ENCODE peak calls at places on chromosomes 16 and 17, in ten cellular contexts. One of them, this sample, is unnamed.

GRCh38 chr16:26598989-26599785 is 467.5 kb upstream of the C16orf82 start:
- DNase-seq in neural progenitor cell: peak
- DNase-seq in cardiac fibroblast: no peak
- DNase-seq in Kasumi-1: no peak
- DNase-seq in stimulated activated CD4-positive, alpha-beta T cell treated with anti-CD3 and anti-CD28 coated beads, Interleukin-1b, Interleukin-23, amount 100 ng/mL, for 1 hour: no peak
- DNase-seq in activated gamma-delta T cell: no peak
- DNase-seq in thyroid gland: peak
- DNase-seq in AG09309: no peak
- DNase-seq in IMR-90: no peak
- DNase-seq in coronary artery: no peak
- DNase-seq in this sample: no peak

GRCh38 chr17:70906808-70907207 is 737.5 kb downstream of the KCNJ2 start:
- DNase-seq in IMR-90: peak
- DNase-seq in thyroid gland: no peak
- DNase-seq in cardiac fibroblast: peak
- DNase-seq in stimulated activated CD4-positive, alpha-beta T cell treated with anti-CD3 and anti-CD28 coated beads, Interleukin-1b, Interleukin-23, amount 100 ng/mL, for 1 hour: no peak
- DNase-seq in neural progenitor cell: peak
- DNase-seq in AG09309: no peak
- DNase-seq in coronary artery: no peak
- DNase-seq in Kasumi-1: no peak
- DNase-seq in activated gamma-delta T cell: no peak
- DNase-seq in this sample: no peak

GRCh38 chr17:19265755-19266154 is 28.6 kb downstream of the EPN2 start:
- DNase-seq in activated gamma-delta T cell: no peak
- DNase-seq in AG09309: no peak
- DNase-seq in neural progenitor cell: no peak
- DNase-seq in IMR-90: peak
- DNase-seq in coronary artery: no peak
- DNase-seq in thyroid gland: no peak
- DNase-seq in stimulated activated CD4-positive, alpha-beta T cell treated with anti-CD3 and anti-CD28 coated beads, Interleukin-1b, Interleukin-23, amount 100 ng/mL, for 1 hour: no peak
- DNase-seq in Kasumi-1: no peak
- DNase-seq in cardiac fibroblast: no peak
- DNase-seq in this sample: no peak

GRCh38 chr17:72164340-72164739 is 43.5 kb downstream of the SOX9 start:
- DNase-seq in IMR-90: peak
- DNase-seq in stimulated activated CD4-positive, alpha-beta T cell treated with anti-CD3 and anti-CD28 coated beads, Interleukin-1b, Interleukin-23, amount 100 ng/mL, for 1 hour: no peak
- DNase-seq in neural progenitor cell: no peak
- DNase-seq in coronary artery: no peak
- DNase-seq in activated gamma-delta T cell: no peak
- DNase-seq in Kasumi-1: no peak
- DNase-seq in AG09309: no peak
- DNase-seq in cardiac fibroblast: peak
- DNase-seq in thyroid gland: no peak
- DNase-seq in this sample: no peak

GRCh38 chr17:42675984-42676423 is 790 bp downstream of the PLEKHH3 start:
- DNase-seq in activated gamma-delta T cell: no peak
- DNase-seq in AG09309: no peak
- DNase-seq in neural progenitor cell: no peak
- DNase-seq in coronary artery: peak
- DNase-seq in Kasumi-1: no peak
- DNase-seq in thyroid gland: peak
- DNase-seq in cardiac fibroblast: no peak
- DNase-seq in stimulated activated CD4-positive, alpha-beta T cell treated with anti-CD3 and anti-CD28 coated beads, Interleukin-1b, Interleukin-23, amount 100 ng/mL, for 1 hour: no peak
- DNase-seq in IMR-90: peak
- DNase-seq in this sample: peak

GRCh38 chr17:12047977-12048376 is 27.3 kb downstream of the MAP2K4 start:
- DNase-seq in AG09309: no peak
- DNase-seq in stimulated activated CD4-positive, alpha-beta T cell treated with anti-CD3 and anti-CD28 coated beads, Interleukin-1b, Interleukin-23, amount 100 ng/mL, for 1 hour: no peak
- DNase-seq in thyroid gland: no peak
- DNase-seq in IMR-90: no peak
- DNase-seq in cardiac fibroblast: peak
- DNase-seq in neural progenitor cell: no peak
- DNase-seq in Kasumi-1: no peak
- DNase-seq in activated gamma-delta T cell: no peak
- DNase-seq in coronary artery: no peak
- DNase-seq in this sample: no peak

GRCh38 chr17:74971842-74972106 is 785 bp downstream of the HID1 start:
- DNase-seq in thyroid gland: no peak
- DNase-seq in cardiac fibroblast: no peak
- DNase-seq in IMR-90: no peak
- DNase-seq in stimulated activated CD4-positive, alpha-beta T cell treated with anti-CD3 and anti-CD28 coated beads, Interleukin-1b, Interleukin-23, amount 100 ng/mL, for 1 hour: no peak
- DNase-seq in AG09309: no peak
- DNase-seq in coronary artery: no peak
- DNase-seq in Kasumi-1: no peak
- DNase-seq in activated gamma-delta T cell: no peak
- DNase-seq in neural progenitor cell: no peak
- DNase-seq in this sample: no peak

GRCh38 chr17:38873646-38874380 is 4.0 kb downstream of the LASP1 start:
- DNase-seq in neural progenitor cell: peak
- DNase-seq in cardiac fibroblast: no peak
- DNase-seq in activated gamma-delta T cell: no peak
- DNase-seq in AG09309: no peak
- DNase-seq in Kasumi-1: no peak
- DNase-seq in IMR-90: no peak
- DNase-seq in stimulated activated CD4-positive, alpha-beta T cell treated with anti-CD3 and anti-CD28 coated beads, Interleukin-1b, Interleukin-23, amount 100 ng/mL, for 1 hour: no peak
- DNase-seq in coronary artery: no peak
- DNase-seq in thyroid gland: no peak
- DNase-seq in this sample: no peak

GRCh38 chr16:48188449-48189102 is 32.8 kb upstream of the ABCC12 start:
- DNase-seq in activated gamma-delta T cell: no peak
- DNase-seq in IMR-90: no peak
- DNase-seq in cardiac fibroblast: no peak
- DNase-seq in AG09309: no peak
- DNase-seq in neural progenitor cell: no peak
- DNase-seq in Kasumi-1: peak
- DNase-seq in coronary artery: no peak
- DNase-seq in stimulated activated CD4-positive, alpha-beta T cell treated with anti-CD3 and anti-CD28 coated beads, Interleukin-1b, Interleukin-23, amount 100 ng/mL, for 1 hour: no peak
- DNase-seq in thyroid gland: no peak
- DNase-seq in this sample: no peak

GRCh38 chr16:74580828-74581227 is 26.1 kb downstream of the GLG1 start:
- DNase-seq in AG09309: no peak
- DNase-seq in coronary artery: no peak
- DNase-seq in Kasumi-1: no peak
- DNase-seq in neural progenitor cell: no peak
- DNase-seq in stimulated activated CD4-positive, alpha-beta T cell treated with anti-CD3 and anti-CD28 coated beads, Interleukin-1b, Interleukin-23, amount 100 ng/mL, for 1 hour: no peak
- DNase-seq in activated gamma-delta T cell: no peak
- DNase-seq in thyroid gland: peak
- DNase-seq in cardiac fibroblast: no peak
- DNase-seq in IMR-90: no peak
- DNase-seq in this sample: no peak

GRCh38 chr17:83110755-83111154 is 31.3 kb downstream of the METRNL start:
- DNase-seq in stimulated activated CD4-positive, alpha-beta T cell treated with anti-CD3 and anti-CD28 coated beads, Interleukin-1b, Interleukin-23, amount 100 ng/mL, for 1 hour: no peak
- DNase-seq in neural progenitor cell: no peak
- DNase-seq in thyroid gland: no peak
- DNase-seq in AG09309: no peak
- DNase-seq in activated gamma-delta T cell: no peak
- DNase-seq in coronary artery: no peak
- DNase-seq in IMR-90: peak
- DNase-seq in Kasumi-1: no peak
- DNase-seq in cardiac fibroblast: peak
- DNase-seq in this sample: no peak

GRCh38 chr17:77319211-77320031 is 178.7 kb downstream of the SEC14L1 start:
- DNase-seq in stimulated activated CD4-positive, alpha-beta T cell treated with anti-CD3 and anti-CD28 coated beads, Interleukin-1b, Interleukin-23, amount 100 ng/mL, for 1 hour: peak
- DNase-seq in AG09309: no peak
- DNase-seq in thyroid gland: peak
- DNase-seq in cardiac fibroblast: peak
- DNase-seq in coronary artery: peak
- DNase-seq in IMR-90: peak
- DNase-seq in activated gamma-delta T cell: no peak
- DNase-seq in neural progenitor cell: peak
- DNase-seq in Kasumi-1: peak
- DNase-seq in this sample: peak

GRCh38 chr16:75107505-75107904 is 9.1 kb downstream of the LDHD start:
- DNase-seq in Kasumi-1: no peak
- DNase-seq in stimulated activated CD4-positive, alpha-beta T cell treated with anti-CD3 and anti-CD28 coated beads, Interleukin-1b, Interleukin-23, amount 100 ng/mL, for 1 hour: no peak
- DNase-seq in AG09309: no peak
- DNase-seq in cardiac fibroblast: no peak
- DNase-seq in neural progenitor cell: no peak
- DNase-seq in thyroid gland: no peak
- DNase-seq in coronary artery: no peak
- DNase-seq in activated gamma-delta T cell: no peak
- DNase-seq in IMR-90: no peak
- DNase-seq in this sample: peak

GRCh38 chr17:64092952-64093451 is 36.9 kb downstream of the ERN1 start:
- DNase-seq in cardiac fibroblast: no peak
- DNase-seq in coronary artery: no peak
- DNase-seq in IMR-90: no peak
- DNase-seq in AG09309: no peak
- DNase-seq in Kasumi-1: no peak
- DNase-seq in activated gamma-delta T cell: no peak
- DNase-seq in neural progenitor cell: no peak
- DNase-seq in thyroid gland: peak
- DNase-seq in stimulated activated CD4-positive, alpha-beta T cell treated with anti-CD3 and anti-CD28 coated beads, Interleukin-1b, Interleukin-23, amount 100 ng/mL, for 1 hour: no peak
- DNase-seq in this sample: no peak

GRCh38 chr16:86072328-86073102 is 173.6 kb downstream of the IRF8 start:
- DNase-seq in activated gamma-delta T cell: no peak
- DNase-seq in Kasumi-1: peak
- DNase-seq in cardiac fibroblast: peak
- DNase-seq in neural progenitor cell: peak
- DNase-seq in IMR-90: peak
- DNase-seq in thyroid gland: peak
- DNase-seq in coronary artery: no peak
- DNase-seq in stimulated activated CD4-positive, alpha-beta T cell treated with anti-CD3 and anti-CD28 coated beads, Interleukin-1b, Interleukin-23, amount 100 ng/mL, for 1 hour: no peak
- DNase-seq in AG09309: peak
- DNase-seq in this sample: peak

GRCh38 chr17:19579192-19579668 is 45.6 kb downstream of the SLC47A1 start:
- DNase-seq in stimulated activated CD4-positive, alpha-beta T cell treated with anti-CD3 and anti-CD28 coated beads, Interleukin-1b, Interleukin-23, amount 100 ng/mL, for 1 hour: no peak
- DNase-seq in cardiac fibroblast: no peak
- DNase-seq in neural progenitor cell: no peak
- DNase-seq in AG09309: no peak
- DNase-seq in Kasumi-1: no peak
- DNase-seq in activated gamma-delta T cell: no peak
- DNase-seq in thyroid gland: peak
- DNase-seq in coronary artery: no peak
- DNase-seq in IMR-90: no peak
- DNase-seq in this sample: peak

GRCh38 chr17:9054146-9054545 is 32.8 kb downstream of the NTN1 start:
- DNase-seq in activated gamma-delta T cell: no peak
- DNase-seq in thyroid gland: no peak
- DNase-seq in stimulated activated CD4-positive, alpha-beta T cell treated with anti-CD3 and anti-CD28 coated beads, Interleukin-1b, Interleukin-23, amount 100 ng/mL, for 1 hour: no peak
- DNase-seq in cardiac fibroblast: no peak
- DNase-seq in Kasumi-1: no peak
- DNase-seq in AG09309: no peak
- DNase-seq in IMR-90: no peak
- DNase-seq in neural progenitor cell: peak
- DNase-seq in coronary artery: no peak
- DNase-seq in this sample: no peak

GRCh38 chr16:88502776-88503280 is 49.7 kb downstream of the ZFPM1 start:
- DNase-seq in activated gamma-delta T cell: no peak
- DNase-seq in stimulated activated CD4-positive, alpha-beta T cell treated with anti-CD3 and anti-CD28 coated beads, Interleukin-1b, Interleukin-23, amount 100 ng/mL, for 1 hour: no peak
- DNase-seq in IMR-90: no peak
- DNase-seq in neural progenitor cell: no peak
- DNase-seq in coronary artery: no peak
- DNase-seq in thyroid gland: no peak
- DNase-seq in Kasumi-1: no peak
- DNase-seq in AG09309: no peak
- DNase-seq in cardiac fibroblast: no peak
- DNase-seq in this sample: no peak

GRCh38 chr16:27218756-27219155 is 15.4 kb downstream of the KDM8 start:
- DNase-seq in Kasumi-1: no peak
- DNase-seq in activated gamma-delta T cell: no peak
- DNase-seq in neural progenitor cell: no peak
- DNase-seq in cardiac fibroblast: no peak
- DNase-seq in IMR-90: no peak
- DNase-seq in AG09309: no peak
- DNase-seq in thyroid gland: no peak
- DNase-seq in coronary artery: no peak
- DNase-seq in stimulated activated CD4-positive, alpha-beta T cell treated with anti-CD3 and anti-CD28 coated beads, Interleukin-1b, Interleukin-23, amount 100 ng/mL, for 1 hour: no peak
- DNase-seq in this sample: no peak

GRCh38 chr17:12395733-12396354 is 269.8 kb upstream of the MYOCD start:
- DNase-seq in IMR-90: no peak
- DNase-seq in activated gamma-delta T cell: no peak
- DNase-seq in AG09309: no peak
- DNase-seq in neural progenitor cell: peak
- DNase-seq in thyroid gland: peak
- DNase-seq in Kasumi-1: no peak
- DNase-seq in cardiac fibroblast: peak
- DNase-seq in coronary artery: no peak
- DNase-seq in stimulated activated CD4-positive, alpha-beta T cell treated with anti-CD3 and anti-CD28 coated beads, Interleukin-1b, Interleukin-23, amount 100 ng/mL, for 1 hour: no peak
- DNase-seq in this sample: peak

GRCh38 chr17:45127583-45128300 is 4.6 kb downstream of the PLCD3 start:
- DNase-seq in AG09309: no peak
- DNase-seq in IMR-90: peak
- DNase-seq in activated gamma-delta T cell: no peak
- DNase-seq in Kasumi-1: no peak
- DNase-seq in neural progenitor cell: peak
- DNase-seq in thyroid gland: peak
- DNase-seq in stimulated activated CD4-positive, alpha-beta T cell treated with anti-CD3 and anti-CD28 coated beads, Interleukin-1b, Interleukin-23, amount 100 ng/mL, for 1 hour: no peak
- DNase-seq in cardiac fibroblast: peak
- DNase-seq in coronary artery: no peak
- DNase-seq in this sample: no peak

GRCh38 chr16:49760815-49761214 is 95.1 kb downstream of the ZNF423 start:
- DNase-seq in stimulated activated CD4-positive, alpha-beta T cell treated with anti-CD3 and anti-CD28 coated beads, Interleukin-1b, Interleukin-23, amount 100 ng/mL, for 1 hour: no peak
- DNase-seq in activated gamma-delta T cell: no peak
- DNase-seq in AG09309: no peak
- DNase-seq in cardiac fibroblast: no peak
- DNase-seq in Kasumi-1: no peak
- DNase-seq in thyroid gland: no peak
- DNase-seq in IMR-90: no peak
- DNase-seq in coronary artery: no peak
- DNase-seq in neural progenitor cell: no peak
- DNase-seq in this sample: no peak

GRCh38 chr17:6639651-6640535 is 618 bp downstream of the KIAA0753 start:
- DNase-seq in thyroid gland: peak
- DNase-seq in stimulated activated CD4-positive, alpha-beta T cell treated with anti-CD3 and anti-CD28 coated beads, Interleukin-1b, Interleukin-23, amount 100 ng/mL, for 1 hour: no peak
- DNase-seq in IMR-90: peak
- DNase-seq in Kasumi-1: peak
- DNase-seq in cardiac fibroblast: peak
- DNase-seq in neural progenitor cell: peak
- DNase-seq in coronary artery: peak
- DNase-seq in activated gamma-delta T cell: no peak
- DNase-seq in AG09309: no peak
- DNase-seq in this sample: peak

GRCh38 chr17:58020401-58020800 is 13.4 kb upstream of the SRSF1 start:
- DNase-seq in IMR-90: no peak
- DNase-seq in Kasumi-1: no peak
- DNase-seq in AG09309: no peak
- DNase-seq in coronary artery: no peak
- DNase-seq in thyroid gland: no peak
- DNase-seq in cardiac fibroblast: no peak
- DNase-seq in neural progenitor cell: no peak
- DNase-seq in activated gamma-delta T cell: no peak
- DNase-seq in stimulated activated CD4-positive, alpha-beta T cell treated with anti-CD3 and anti-CD28 coated beads, Interleukin-1b, Interleukin-23, amount 100 ng/mL, for 1 hour: no peak
- DNase-seq in this sample: no peak

GRCh38 chr17:45228121-45228941 is 6.6 kb downstream of the FMNL1 start:
- DNase-seq in IMR-90: no peak
- DNase-seq in neural progenitor cell: no peak
- DNase-seq in Kasumi-1: peak
- DNase-seq in cardiac fibroblast: no peak
- DNase-seq in AG09309: no peak
- DNase-seq in activated gamma-delta T cell: no peak
- DNase-seq in coronary artery: peak
- DNase-seq in stimulated activated CD4-positive, alpha-beta T cell treated with anti-CD3 and anti-CD28 coated beads, Interleukin-1b, Interleukin-23, amount 100 ng/mL, for 1 hour: no peak
- DNase-seq in thyroid gland: no peak
- DNase-seq in this sample: no peak

GRCh38 chr17:65730711-65731169 is 169.3 kb upstream of the AXIN2 start:
- DNase-seq in neural progenitor cell: no peak
- DNase-seq in AG09309: peak
- DNase-seq in activated gamma-delta T cell: no peak
- DNase-seq in coronary artery: no peak
- DNase-seq in thyroid gland: no peak
- DNase-seq in cardiac fibroblast: peak
- DNase-seq in IMR-90: no peak
- DNase-seq in stimulated activated CD4-positive, alpha-beta T cell treated with anti-CD3 and anti-CD28 coated beads, Interleukin-1b, Interleukin-23, amount 100 ng/mL, for 1 hour: no peak
- DNase-seq in Kasumi-1: no peak
- DNase-seq in this sample: no peak

This sample was measured in nephron progenitor cell.